ENCODE peak calls at places on chromosomes 5 and 9, in eight cellular contexts. O, S, Z, F, C, T, N and D are unnamed samples.

GRCh38 chr5:147576646-147577535 is 67.0 kb upstream of the DPYSL3 start:
- DNase-seq in O (no peak), S (no peak), Z (peak; percentile 12), F (peak; percentile 29), C (peak; percentile 26), T (peak; percentile 78), N (peak; percentile 65), D (no peak)

GRCh38 chr9:79014929-79015699 is 556.7 kb upstream of the TLE4 start:
- DNase-seq in O (no peak), S (no peak), Z (no peak), F (no peak), C (no peak), T (no peak), N (no peak), D (no peak)

GRCh38 chr9:4327504-4328191 is 27.8 kb upstream of the GLIS3 start:
- DNase-seq in O (no peak), S (no peak), Z (no peak), F (no peak), C (peak; percentile 84), T (no peak), N (no peak), D (no peak)

GRCh38 chr9:86487222-86487841 is 133.1 kb upstream of the TUT7 start:
- DNase-seq in O (no peak), S (peak; percentile 4), Z (peak; percentile 44), F (peak; percentile 44), C (peak; percentile 46), T (no peak), N (no peak), D (peak; percentile 14)

GRCh38 chr5:123790226-123790625 is 278.2 kb downstream of the CSNK1G3 start:
- DNase-seq in O (no peak), S (no peak), Z (no peak), F (no peak), C (no peak), T (no peak), N (no peak), D (no peak)

GRCh38 chr5:86665984-86666760 is 48.4 kb downstream of the COX7C start:
- DNase-seq in O (peak; percentile 49), S (peak; percentile 6), Z (no peak), F (no peak), C (no peak), T (no peak), N (no peak), D (no peak)

GRCh38 chr9:2583308-2584013 is 38.1 kb upstream of the VLDLR start:
- DNase-seq in O (no peak), S (no peak), Z (no peak), F (no peak), C (no peak), T (no peak), N (peak; percentile 35), D (no peak)

GRCh38 chr5:151772868-151773561 is 1.3 kb downstream of the G3BP1 start:
- DNase-seq in O (no peak), S (no peak), Z (no peak), F (peak; percentile 39), C (peak; percentile 53), T (no peak), N (no peak), D (peak; percentile 14)

GRCh38 chr5:74179183-74179582 is 461.3 kb downstream of the ENC1 start:
- DNase-seq in O (no peak), S (no peak), Z (no peak), F (no peak), C (peak; percentile 98), T (no peak), N (no peak), D (no peak)

GRCh38 chr9:88216132-88216995 is 78.1 kb upstream of the SPATA31C2 start:
- DNase-seq in O (no peak), S (no peak), Z (no peak), F (no peak), C (no peak), T (no peak), N (no peak), D (no peak)

GRCh38 chr5:80809451-80809850 is 150.7 kb upstream of the RASGRF2 start:
- DNase-seq in O (no peak), S (no peak), Z (no peak), F (no peak), C (no peak), T (no peak), N (no peak), D (no peak)

GRCh38 chr5:161446655-161447054 is 99.9 kb downstream of the GABRB2 start:
- DNase-seq in O (no peak), S (no peak), Z (no peak), F (no peak), C (no peak), T (no peak), N (no peak), D (no peak)

GRCh38 chr5:535781-536698 is 11.8 kb upstream of the SLC9A3 start:
- DNase-seq in O (peak; percentile 20), S (no peak), Z (no peak), F (no peak), C (no peak), T (peak; percentile 16), N (no peak), D (no peak)

GRCh38 chr5:107744418-107745330 is 73.9 kb upstream of the EFNA5 start:
- DNase-seq in O (no peak), S (no peak), Z (no peak), F (no peak), C (no peak), T (no peak), N (no peak), D (no peak)

GRCh38 chr5:1761453-1761755 is 38.2 kb downstream of the MRPL36 start:
- DNase-seq in O (no peak), S (no peak), Z (no peak), F (no peak), C (no peak), T (no peak), N (no peak), D (no peak)

DNA sequence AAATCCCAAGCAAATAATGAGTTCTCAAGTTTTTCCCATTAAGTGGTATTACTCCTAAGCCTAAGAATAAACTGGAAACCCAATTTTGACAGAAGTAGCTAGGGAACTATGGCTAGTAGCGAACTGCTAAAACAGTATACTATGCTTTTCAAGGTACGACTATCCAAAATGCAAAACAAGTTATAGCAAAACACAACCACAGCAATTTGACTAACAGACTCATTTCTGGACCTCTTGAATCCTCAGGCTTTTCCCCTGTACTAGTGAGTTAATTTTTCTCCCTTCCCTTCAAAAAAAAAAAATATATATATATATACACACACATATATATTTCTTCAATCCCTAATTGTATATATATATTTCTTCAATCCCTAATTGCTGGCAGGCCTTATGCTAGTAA is 7.3 kb downstream of the FBXW11 start:
- DNase-seq in O (no peak), S (no peak), Z (no peak), F (no peak), C (no peak), T (no peak), N (no peak), D (no peak)
- H3K4me3 ChIP-seq in O (no peak overlapping the region), S (no peak overlapping the region), Z (no peak overlapping the region), F (no peak overlapping the region), C (no peak overlapping the region), T (no peak overlapping the region), N (no peak overlapping the region), D (no peak overlapping the region)

GRCh38 chr5:119355244-119355635 is 579 bp upstream of the TNFAIP8 start:
- DNase-seq in O (peak; percentile 58), S (no peak), Z (no peak), F (no peak), C (no peak), T (no peak), N (no peak), D (no peak)

GRCh38 chr5:119355636-119356383 is at the start of gene TNFAIP8:
- DNase-seq in O (peak; percentile 53), S (no peak), Z (no peak), F (peak; percentile 30), C (peak; percentile 69), T (peak; percentile 68), N (peak; percentile 62), D (peak; percentile 85)

GRCh38 chr5:119357815-119358559 is 2.2 kb downstream of the TNFAIP8 start:
- DNase-seq in O (no peak), S (no peak), Z (no peak), F (no peak), C (no peak), T (no peak), N (no peak), D (no peak)

GRCh38 chr5:119357309-119357708 is 1.5 kb downstream of the TNFAIP8 start:
- DNase-seq in O (no peak), S (no peak), Z (no peak), F (no peak), C (no peak), T (no peak), N (no peak), D (no peak)

GRCh38 chr5:119356384-119357188 is 767 bp downstream of the TNFAIP8 start:
- DNase-seq in O (no peak), S (no peak), Z (no peak), F (no peak), C (peak; percentile 35), T (no peak), N (no peak), D (no peak)
- H3K4me1 ChIP-seq in O (peaks cover 95% of the 10 kb centered on the region), S (peaks cover 94% of the 10 kb centered on the region), Z (peaks cover 17% of the 10 kb centered on the region), F (no peaks in the 10 kb centered on the region), C (peaks cover 4% of the 10 kb centered on the region), T (no peaks in the 10 kb centered on the region), N (peaks cover 59% of the 10 kb centered on the region), D (peaks cover 81% of the 10 kb centered on the region)

GRCh38 chr9:130288926-130289705 is 23.6 kb downstream of the HMCN2 start:
- DNase-seq in O (no peak), S (no peak), Z (no peak), F (no peak), C (no peak), T (no peak), N (no peak), D (no peak)

GRCh38 chr9:130292104-130292503 is 26.5 kb downstream of the HMCN2 start:
- DNase-seq in O (no peak), S (no peak), Z (no peak), F (no peak), C (no peak), T (no peak), N (no peak), D (no peak)

GRCh38 chr9:130290353-130291181 is 25.0 kb downstream of the HMCN2 start:
- DNase-seq in O (no peak), S (no peak), Z (no peak), F (no peak), C (peak; percentile 51), T (peak; percentile 82), N (peak; percentile 51), D (no peak)

GRCh38 chr9:130289711-130290241 is 24.2 kb downstream of the HMCN2 start:
- DNase-seq in O (no peak), S (no peak), Z (no peak), F (no peak), C (no peak), T (peak; percentile 78), N (no peak), D (no peak)

DNA sequence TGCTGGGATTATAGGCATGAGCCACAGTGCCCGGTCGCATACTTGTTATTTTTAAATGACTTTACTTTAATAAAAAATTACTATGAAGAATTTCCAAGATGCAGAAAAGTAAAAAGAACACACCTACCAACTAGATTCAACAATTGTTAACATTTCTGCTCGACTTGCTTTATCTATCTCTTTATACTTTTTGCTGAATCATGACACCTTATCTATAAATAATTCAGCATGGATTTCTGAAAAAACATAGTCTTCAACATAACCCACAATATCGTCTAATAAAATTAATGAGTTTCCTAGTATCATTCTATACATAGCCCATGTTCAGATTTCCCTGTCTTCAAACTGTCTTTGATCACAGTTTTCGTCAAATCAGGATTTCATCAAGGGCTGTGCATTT is 25.9 kb downstream of the HMCN2 start:
- DNase-seq in O (no peak), S (no peak), Z (no peak), F (no peak), C (no peak), T (no peak), N (no peak), D (no peak)
- H3K27ac ChIP-seq in O (no peak overlapping the region), S (no peak overlapping the region), Z (no peak overlapping the region), F (no peak overlapping the region), C (no peak overlapping the region), T (no peak overlapping the region), N (no peak overlapping the region), D (no peak overlapping the region)

GRCh38 chr9:117487555-117488175 is 72.8 kb upstream of the ASTN2 start:
- DNase-seq in O (no peak), S (peak; percentile 4), Z (peak; percentile 44), F (peak; percentile 78), C (peak; percentile 20), T (peak; percentile 82), N (peak; percentile 43), D (peak; percentile 6)
- H3K4me3 ChIP-seq in O (no peak overlapping the region), S (no peak overlapping the region), Z (no peak overlapping the region), F (no peak overlapping the region), C (no peak overlapping the region), T (no peak overlapping the region), N (peak overlapping the region; percentile 17), D (no peak overlapping the region)